ENCODE peak calls at places on chromosome 20, in eight cellular contexts. S is HAP-1, J is A172, Y is RCC 7860, H is psoas muscle, F is HS-27A, N is ovary, L is NCI-H1436. G is an unnamed sample.
A peak's percentile ranks its signal among the peaks of the same experiment; 100 is the strongest.

GRCh38 chr20:62234346-62234745 is 4.0 kb upstream of the OSBPL2 start:
- DNase-seq in Y (no peak), N (no peak), F (no peak), H (no peak), S (no peak), L (no peak), J (no peak), G (no peak)

GRCh38 chr20:25286917-25287316 is 39.0 kb downstream of the PYGB start:
- DNase-seq in H (no peak), S (no peak), J (no peak), L (no peak), Y (no peak), N (peak; percentile 25), F (no peak), G (no peak)

GRCh38 chr20:32438331-32438858 is 80.3 kb downstream of the ASXL1 start:
- DNase-seq in S (no peak), F (no peak), L (no peak), Y (no peak), H (no peak), N (no peak), J (no peak), G (no peak)

GRCh38 chr20:57709823-57710799 is at the start of gene PMEPA1:
- DNase-seq in S (peak; percentile 82), H (peak; percentile 96), L (peak; percentile 94), J (peak; percentile 91), F (no peak), Y (peak; percentile 90), N (peak; percentile 97), G (peak; percentile 93)

GRCh38 chr20:63522981-63523611 is 2.5 kb downstream of the PPDPF start:
- DNase-seq in J (no peak), L (no peak), F (no peak), H (peak; percentile 23), N (peak; percentile 55), S (no peak), Y (no peak), G (no peak)

GRCh38 chr20:3923818-3924217 is 34.6 kb downstream of the PANK2 start:
- DNase-seq in L (no peak), H (no peak), F (no peak), J (no peak), S (no peak), Y (no peak), N (no peak), G (peak; percentile 65)

GRCh38 chr20:12970372-12970821 is 38.4 kb upstream of the SPTLC3 start:
- DNase-seq in L (no peak), F (peak; percentile 24), S (peak; percentile 46), H (no peak), Y (peak; percentile 8), N (no peak), J (peak; percentile 25), G (peak; percentile 50)

GRCh38 chr20:32752458-32753250 is 9.4 kb upstream of the COMMD7 start:
- DNase-seq in F (no peak), S (no peak), J (peak; percentile 73), H (no peak), N (no peak), L (no peak), Y (peak; percentile 93), G (no peak)

GRCh38 chr20:33518071-33518470 is 28.2 kb downstream of the CBFA2T2 start:
- DNase-seq in S (peak; percentile 67), F (peak; percentile 35), Y (peak; percentile 90), J (peak; percentile 90), N (no peak), H (no peak), L (no peak), G (peak; percentile 56)

GRCh38 chr20:49937023-49937929 is 1.1 kb downstream of the RNF114 start:
- DNase-seq in N (no peak), Y (no peak), F (no peak), S (no peak), H (no peak), J (no peak), L (no peak), G (no peak)

GRCh38 chr20:7853493-7853892 is 86.8 kb downstream of the HAO1 start:
- DNase-seq in S (no peak), H (no peak), N (no peak), L (no peak), F (no peak), J (no peak), Y (no peak), G (no peak)

GRCh38 chr20:19858972-19859371 is 100.9 kb downstream of the RIN2 start:
- DNase-seq in J (peak; percentile 57), H (peak; percentile 50), Y (peak; percentile 44), F (no peak), S (no peak), L (no peak), N (no peak), G (no peak)

GRCh38 chr20:63532449-63532971 is 4.7 kb downstream of the PTK6 start:
- DNase-seq in N (no peak), Y (no peak), S (no peak), J (no peak), F (no peak), L (no peak), H (no peak), G (no peak)

GRCh38 chr20:49270177-49270576 is 7.7 kb downstream of the ZNFX1 start:
- DNase-seq in Y (peak; percentile 36), H (no peak), F (no peak), J (no peak), S (no peak), N (no peak), L (no peak), G (no peak)

GRCh38 chr20:57934913-57935312 is 225.1 kb upstream of the PMEPA1 start:
- DNase-seq in S (no peak), F (no peak), J (no peak), Y (no peak), L (no peak), H (no peak), N (no peak), G (no peak)

GRCh38 chr20:38827770-38828281 is 22.3 kb downstream of the PPP1R16B start:
- DNase-seq in L (no peak), N (no peak), H (no peak), F (no peak), Y (no peak), J (no peak), S (no peak), G (no peak)

GRCh38 chr20:51573576-51574243 is 31.2 kb upstream of the NFATC2 start:
- DNase-seq in Y (no peak), H (peak; percentile 56), N (no peak), S (no peak), J (no peak), L (no peak), F (no peak), G (no peak)

GRCh38 chr20:42152570-42152969 is 534.4 kb upstream of the CHD6 start:
- DNase-seq in Y (no peak), N (no peak), F (no peak), J (no peak), L (no peak), H (no peak), S (no peak), G (no peak)

GRCh38 chr20:43681468-43681942 is 14.6 kb downstream of the MYBL2 start:
- DNase-seq in N (no peak), Y (no peak), L (peak; percentile 19), S (no peak), J (no peak), F (no peak), H (no peak), G (no peak)

GRCh38 chr20:41719151-41719550 is 101.0 kb upstream of the CHD6 start:
- DNase-seq in J (no peak), H (no peak), Y (no peak), N (no peak), S (no peak), F (no peak), L (no peak), G (no peak)

GRCh38 chr20:53707341-53708102 is 113.9 kb upstream of the ZNF217 start:
- DNase-seq in J (peak; percentile 53), H (no peak), F (peak; percentile 33), L (no peak), Y (peak; percentile 63), S (no peak), N (no peak), G (no peak)

GRCh38 chr20:44720994-44721784 is 6.0 kb downstream of the CCN5 start:
- DNase-seq in N (peak; percentile 81), L (no peak), Y (peak; percentile 80), S (no peak), J (peak; percentile 79), H (no peak), F (peak; percentile 95), G (no peak)

GRCh38 chr20:4585104-4585753 is 136.5 kb upstream of the PRND start:
- DNase-seq in S (no peak), Y (no peak), H (no peak), N (no peak), J (peak; percentile 21), F (no peak), L (no peak), G (no peak)

GRCh38 chr20:701401-702129 is 26.0 kb upstream of the SCRT2 start:
- DNase-seq in Y (no peak), S (no peak), H (no peak), N (no peak), F (no peak), L (no peak), J (no peak), G (no peak)

GRCh38 chr20:5000263-5001173 is 792 bp downstream of the SLC23A2 start:
- DNase-seq in H (peak; percentile 50), F (no peak), N (peak; percentile 51), Y (no peak), J (no peak), S (no peak), L (no peak), G (peak; percentile 39)

GRCh38 chr20:19212524-19213502 is at the start of gene SLC24A3:
- DNase-seq in N (peak; percentile 85), H (peak; percentile 75), F (no peak), L (peak; percentile 77), S (no peak), Y (no peak), J (no peak), G (no peak)

GRCh38 chr20:24543168-24543567 is 73.7 kb downstream of the SYNDIG1 start:
- DNase-seq in L (no peak), F (no peak), S (no peak), J (no peak), N (no peak), Y (no peak), H (no peak), G (no peak)

GRCh38 chr20:41692479-41693135 is 74.4 kb upstream of the CHD6 start:
- DNase-seq in S (peak; percentile 83), H (peak; percentile 84), L (peak; percentile 60), J (peak; percentile 26), N (peak; percentile 89), F (no peak), Y (peak; percentile 24), G (no peak)

GRCh38 chr20:10925767-10926166 is 252.0 kb upstream of the JAG1 start:
- DNase-seq in S (no peak), N (no peak), J (no peak), H (no peak), Y (peak; percentile 9), F (no peak), L (no peak), G (no peak)

GRCh38 chr20:63318391-63319163 is 25.6 kb downstream of the COL20A1 start:
- DNase-seq in N (peak; percentile 23), F (no peak), Y (no peak), H (peak; percentile 6), S (no peak), L (no peak), J (no peak), G (no peak)

GRCh38 chr20:37142708-37143107 is 36.4 kb upstream of the RPN2 start:
- DNase-seq in F (no peak), H (no peak), S (no peak), N (no peak), J (peak; percentile 70), Y (no peak), L (no peak), G (no peak)

GRCh38 chr20:42024653-42025052 is 406.5 kb upstream of the CHD6 start:
- DNase-seq in H (no peak), L (no peak), S (no peak), N (no peak), Y (no peak), J (no peak), F (no peak), G (no peak)

GRCh38 chr20:17580905-17581304 is 11.0 kb downstream of the DSTN start:
- DNase-seq in H (no peak), J (no peak), Y (no peak), N (no peak), L (no peak), S (no peak), F (no peak), G (no peak)

GRCh38 chr20:40497781-40498691 is 191.0 kb downstream of the MAFB start:
- DNase-seq in J (peak; percentile 70), S (no peak), F (no peak), N (no peak), H (peak; percentile 60), L (no peak), Y (no peak), G (no peak)

G was measured in COLO829.